ENCODE peak calls at places on chromosomes 12 and 14, in eight cellular contexts. C, G, B, M, F, X, S and Z are unnamed samples.

GRCh38 chr12:124432376-124432775 is 135.0 kb downstream of the NCOR2 start:
- DNase-seq in F (no peak), M (no peak), G (no peak), B (peak), S (no peak), X (no peak), C (no peak), Z (no peak)

GRCh38 chr12:131223791-131224567 is 270.3 kb downstream of the ADGRD1 start:
- DNase-seq in G (no peak), M (no peak), B (no peak), C (no peak), F (peak), S (no peak), X (no peak), Z (peak)

GRCh38 chr12:28539691-28540323 is 349.6 kb downstream of the CCDC91 start:
- DNase-seq in G (no peak), X (no peak), S (no peak), C (no peak), B (peak), M (no peak), F (no peak), Z (no peak)

GRCh38 chr12:55833056-55833455 is 3.7 kb upstream of the DNAJC14 start:
- DNase-seq in C (no peak), X (no peak), G (no peak), B (no peak), S (no peak), F (no peak), M (no peak), Z (no peak)

GRCh38 chr12:84136862-84137367 is 775.7 kb downstream of the SLC6A15 start:
- DNase-seq in B (peak), M (no peak), F (no peak), G (no peak), S (no peak), C (no peak), X (no peak), Z (no peak)

GRCh38 chr12:113263431-113263963 is 42.2 kb downstream of the TPCN1 start:
- DNase-seq in M (no peak), X (no peak), G (no peak), C (no peak), S (no peak), B (no peak), F (no peak), Z (no peak)

GRCh38 chr12:88448337-88448944 is 131.8 kb downstream of the KITLG start:
- DNase-seq in S (no peak), M (no peak), X (no peak), C (peak), F (no peak), B (no peak), G (no peak), Z (no peak)

GRCh38 chr14:96165493-96166474 is 38.9 kb upstream of the BDKRB2 start:
- DNase-seq in C (no peak), F (peak), B (no peak), X (no peak), M (no peak), S (peak), G (no peak), Z (no peak)

GRCh38 chr12:92297932-92298681 is 152.5 kb upstream of the BTG1 start:
- DNase-seq in F (no peak), C (no peak), X (peak), S (no peak), B (peak), M (no peak), G (no peak), Z (peak)

GRCh38 chr12:16359512-16360491 is 12.4 kb downstream of the MGST1 start:
- DNase-seq in M (peak), C (peak), F (peak), S (peak), X (peak), G (no peak), B (peak), Z (peak)

GRCh38 chr12:21371050-21371449 is 1.7 kb upstream of the IAPP start:
- DNase-seq in M (no peak), S (no peak), F (no peak), G (no peak), X (no peak), C (no peak), B (no peak), Z (peak)

GRCh38 chr12:112380663-112381420 is 1.4 kb downstream of the HECTD4 start:
- DNase-seq in X (no peak), S (no peak), F (peak), M (peak), C (no peak), B (no peak), G (no peak), Z (no peak)

GRCh38 chr12:31105668-31106067 is 32.0 kb downstream of the DDX11 start:
- DNase-seq in C (no peak), S (no peak), X (no peak), B (no peak), F (no peak), G (no peak), M (no peak), Z (no peak)

GRCh38 chr14:74577247-74577947 is 34.6 kb downstream of the LTBP2 start:
- DNase-seq in B (peak), G (peak), S (no peak), M (no peak), X (no peak), F (no peak), C (no peak), Z (no peak)

GRCh38 chr12:117901631-117902030 is 67.2 kb downstream of the KSR2 start:
- DNase-seq in C (no peak), M (no peak), S (no peak), F (peak), B (no peak), X (no peak), G (no peak), Z (no peak)

GRCh38 chr14:62031504-62031903 is 269.3 kb downstream of the SNAPC1 start:
- DNase-seq in S (no peak), F (no peak), G (no peak), B (no peak), X (no peak), C (no peak), M (no peak), Z (no peak)

GRCh38 chr12:15601210-15601800 is 187.9 kb downstream of the EPS8 start:
- DNase-seq in F (no peak), B (peak), X (no peak), C (no peak), M (no peak), S (no peak), G (no peak), Z (no peak)

GRCh38 chr12:42750356-42750755 is 160.8 kb upstream of the PRICKLE1 start:
- DNase-seq in C (no peak), F (no peak), G (no peak), S (no peak), X (no peak), M (no peak), B (no peak), Z (no peak)
- TF ChIP-seq CTCF in C (no peak), F (no peak), G (no peak), S (no peak), X (peak), M (no peak), B (no peak), Z (no peak)

GRCh38 chr14:57692671-57693070 is 173.2 kb downstream of the SLC35F4 start:
- DNase-seq in G (no peak), F (no peak), C (no peak), B (peak), X (no peak), M (no peak), S (no peak), Z (peak)
- TF ChIP-seq CTCF in G (no peak), F (peak), C (no peak), B (peak), X (no peak), M (no peak), S (no peak), Z (peak)

GRCh38 chr14:77024171-77024627 is 4.3 kb downstream of the IRF2BPL start:
- DNase-seq in S (peak), F (peak), B (peak), M (no peak), C (no peak), X (no peak), G (peak), Z (peak)

GRCh38 chr14:77025744-77026165 is 2.8 kb downstream of the IRF2BPL start:
- DNase-seq in B (no peak), M (no peak), C (no peak), F (no peak), X (no peak), G (no peak), S (no peak), Z (no peak)

GRCh38 chr14:77026166-77026929 is 2.2 kb downstream of the IRF2BPL start:
- DNase-seq in G (peak), C (peak), X (no peak), M (no peak), B (peak), S (no peak), F (no peak), Z (no peak)

GRCh38 chr14:77022219-77022852 is 6.2 kb downstream of the IRF2BPL start:
- DNase-seq in S (peak), M (no peak), C (no peak), B (no peak), G (no peak), X (no peak), F (peak), Z (peak)

GRCh38 chr14:77023001-77023996 is 5.2 kb downstream of the IRF2BPL start:
- DNase-seq in G (peak), F (peak), X (no peak), C (peak), S (peak), B (peak), M (no peak), Z (no peak)
- TF ChIP-seq CTCF in G (peak), F (no peak), X (no peak), C (peak), S (peak), B (peak), M (no peak), Z (no peak)

GRCh38 chr14:59570122-59570521 is 6.5 kb downstream of the CCDC175 start:
- DNase-seq in G (no peak), X (no peak), S (no peak), B (peak), F (peak), C (no peak), M (no peak), Z (no peak)
- TF ChIP-seq CTCF in G (no peak), X (no peak), S (no peak), B (peak), F (peak), C (no peak), M (no peak), Z (no peak)

GRCh38 chr12:5556033-5556614 is 124.2 kb downstream of the NTF3 start:
- DNase-seq in S (no peak), M (peak), X (no peak), B (no peak), G (no peak), C (no peak), F (peak), Z (peak)
- TF ChIP-seq CTCF in S (peak), M (peak), X (no peak), B (peak), G (no peak), C (no peak), F (no peak), Z (peak)

GRCh38 chr12:26719852-26720251 is 113.1 kb downstream of the ITPR2 start:
- DNase-seq in B (peak), F (no peak), S (no peak), G (no peak), C (no peak), M (no peak), X (no peak), Z (no peak)
- TF ChIP-seq CTCF in B (peak), F (no peak), S (no peak), G (no peak), C (no peak), M (peak), X (no peak), Z (no peak)